ENCODE peak calls at places on chromosomes 7 and 10, in nine cellular contexts. S is nephron progenitor cell; U is MCF 10A; Q is CD8-positive, alpha-beta T cell; F is GM19239; K is midbrain; N is GM12865; B is heart left ventricle; Y is NCI-H748 treated with DMSO at 0.1 percent for 48 hours. R is an unnamed sample.

GRCh38 chr10:131084791-131085585 is 226.5 kb downstream of the TCERG1L start:
- DNase-seq in S (no peak), U (no peak), Q (no peak), F (no peak), K (no peak), N (no peak), B (no peak), Y (no peak), R (no peak)

GRCh38 chr7:25965405-25966123 is 186.4 kb upstream of the NFE2L3 start:
- DNase-seq in S (no peak), U (peak), Q (no peak), F (no peak), K (no peak), N (peak), B (no peak), Y (no peak), R (no peak)

GRCh38 chr10:22505923-22506685 is 160.8 kb downstream of the SPAG6 start:
- DNase-seq in S (peak), U (peak), Q (peak), F (no peak), K (no peak), N (peak), B (no peak), Y (no peak), R (no peak)

GRCh38 chr10:86535057-86535882 is 13.7 kb upstream of the WAPL start:
- DNase-seq in S (peak), U (no peak), Q (no peak), F (peak), K (peak), N (peak), B (peak), Y (no peak), R (no peak)

GRCh38 chr7:38584443-38585210 is 46.5 kb downstream of the AMPH start:
- DNase-seq in S (no peak), U (peak), Q (no peak), F (no peak), K (no peak), N (no peak), B (peak), Y (no peak), R (no peak)

GRCh38 chr10:84626688-84627087 is 298.3 kb downstream of the CCSER2 start:
- DNase-seq in S (no peak), U (no peak), Q (no peak), F (no peak), K (no peak), N (no peak), B (no peak), Y (no peak), R (no peak)

GRCh38 chr7:140638311-140638791 is 2.3 kb downstream of the DENND2A start:
- DNase-seq in S (no peak), U (peak), Q (no peak), F (no peak), K (no peak), N (no peak), B (peak), Y (no peak), R (no peak)

GRCh38 chr7:151400626-151401315 is 9.1 kb downstream of the WDR86 start:
- DNase-seq in S (no peak), U (no peak), Q (no peak), F (no peak), K (no peak), N (peak), B (no peak), Y (no peak), R (no peak)

GRCh38 chr10:22247636-22248035 is 29.8 kb upstream of the EBLN1 start:
- DNase-seq in S (no peak), U (no peak), Q (no peak), F (no peak), K (no peak), N (no peak), B (no peak), Y (no peak), R (no peak)

GRCh38 chr10:104339469-104340098 is 1.3 kb upstream of the ITPRIP start:
- DNase-seq in S (no peak), U (peak), Q (no peak), F (no peak), K (peak), N (no peak), B (peak), Y (no peak), R (no peak)

R was measured in T follicular helper cell.